ENCODE peak calls at places on chromosomes 1 and 21, in nine cellular contexts. L is NCI-H187 treated with DMSO at 0.1 percent for 48 hours; X is cerebellar cortex; S is NCI-H1105; W is left colon; K is nephron progenitor cell; I is mammary epithelial cell; N is stimulated activated CD4-positive, alpha-beta T cell treated with anti-CD3 and anti-CD28 coated beads, TNF-alpha, amount 100 ng/mL, for 4 hours; A is T follicular helper cell. J is an unnamed sample.

GRCh38 chr1:44503625-44504024 is 98.6 kb downstream of the RNF220 start:
- DNase-seq in L (no peak), K (no peak), X (no peak), W (no peak), N (no peak), S (no peak), A (no peak), I (no peak), J (no peak)

GRCh38 chr1:166062695-166063094 is 104.1 kb downstream of the FAM78B start:
- DNase-seq in K (no peak), S (no peak), I (no peak), X (no peak), L (no peak), N (no peak), A (no peak), W (no peak), J (no peak)

GRCh38 chr1:40389871-40390560 is 16.5 kb downstream of the SMAP2 start:
- DNase-seq in L (no peak), N (no peak), K (no peak), W (no peak), I (no peak), S (no peak), A (no peak), X (no peak), J (no peak)

GRCh38 chr1:226723640-226724532 is 15.2 kb downstream of the ITPKB start:
- DNase-seq in S (peak), N (no peak), X (peak), W (no peak), I (peak), A (no peak), K (peak), L (peak), J (no peak)

GRCh38 chr1:64856564-64856963 is 109.8 kb downstream of the JAK1 start:
- DNase-seq in K (no peak), A (no peak), L (no peak), N (no peak), S (no peak), I (peak), X (peak), W (peak), J (no peak)

GRCh38 chr1:59043796-59044195 is 253.1 kb upstream of the FGGY start:
- DNase-seq in N (no peak), K (no peak), X (no peak), W (peak), S (no peak), I (peak), L (no peak), A (no peak), J (peak)

GRCh38 chr1:27590917-27591508 is 12.9 kb downstream of the AHDC1 start:
- DNase-seq in A (no peak), L (no peak), K (peak), W (peak), I (no peak), X (no peak), N (no peak), S (no peak), J (no peak)

GRCh38 chr21:38768385-38769071 is 37.2 kb upstream of the ETS2 start:
- DNase-seq in A (no peak), X (no peak), I (peak), K (no peak), N (peak), S (no peak), W (no peak), L (no peak), J (peak)

GRCh38 chr1:159946242-159947187 is 1.1 kb upstream of the IGSF9 start:
- DNase-seq in W (peak), L (no peak), K (no peak), I (no peak), A (no peak), N (no peak), X (peak), S (no peak), J (no peak)

GRCh38 chr21:35259452-35259851 is 210.3 kb upstream of the RUNX1 start:
- DNase-seq in X (no peak), L (no peak), S (no peak), K (no peak), I (no peak), A (no peak), W (no peak), N (no peak), J (no peak)

GRCh38 chr1:204704794-204705492 is 19.4 kb upstream of the LRRN2 start:
- DNase-seq in A (no peak), K (no peak), S (no peak), I (no peak), N (no peak), X (no peak), L (no peak), W (no peak), J (no peak)

GRCh38 chr1:12088607-12089006 is 25.5 kb downstream of the TNFRSF8 start:
- DNase-seq in K (no peak), W (no peak), N (no peak), I (no peak), A (no peak), L (no peak), S (no peak), X (no peak), J (no peak)

GRCh38 chr1:110348771-110349170 is 9.6 kb downstream of the RBM15 start:
- DNase-seq in S (no peak), N (no peak), W (no peak), X (no peak), K (no peak), L (no peak), I (no peak), A (no peak), J (no peak)

GRCh38 chr1:240491156-240491555 is 120.8 kb downstream of the GREM2 start:
- DNase-seq in K (no peak), W (no peak), I (no peak), L (no peak), X (no peak), S (no peak), N (no peak), A (no peak), J (peak)

GRCh38 chr1:3914331-3914851 is 14.3 kb upstream of the C1orf174 start:
- DNase-seq in K (no peak), A (no peak), L (no peak), N (no peak), X (no peak), I (no peak), W (no peak), S (no peak), J (no peak)

GRCh38 chr21:25507522-25507921 is 99.8 kb downstream of the MRPL39 start:
- DNase-seq in X (no peak), K (no peak), I (no peak), L (no peak), A (no peak), W (no peak), S (no peak), N (no peak), J (no peak)

GRCh38 chr1:150971583-150972416 is 2.8 kb downstream of the CERS2 start:
- DNase-seq in L (no peak), W (no peak), S (no peak), K (no peak), X (no peak), A (no peak), N (no peak), I (no peak), J (no peak)

GRCh38 chr1:83787246-83787998 is 211.5 kb downstream of the TTLL7 start:
- DNase-seq in I (no peak), A (no peak), K (no peak), L (no peak), N (no peak), W (no peak), X (no peak), S (no peak), J (no peak)

GRCh38 chr1:175413367-175413766 is 220.8 kb upstream of the KIAA0040 start:
- DNase-seq in I (no peak), N (no peak), L (no peak), S (no peak), X (no peak), W (no peak), K (no peak), A (no peak), J (no peak)

GRCh38 chr1:227072991-227073390 is 132.9 kb downstream of the COQ8A start:
- DNase-seq in N (no peak), K (no peak), A (no peak), W (no peak), I (peak), L (no peak), S (no peak), X (no peak), J (peak)

GRCh38 chr1:153627797-153628626 is at the start of gene S100A1:
- DNase-seq in W (no peak), X (peak), S (no peak), L (no peak), A (no peak), K (no peak), N (no peak), I (no peak), J (no peak)

GRCh38 chr1:159835366-159835765 is 8.7 kb downstream of the SLAMF8 start:
- DNase-seq in W (no peak), N (no peak), A (no peak), S (no peak), L (no peak), X (no peak), I (no peak), K (no peak), J (no peak)

GRCh38 chr1:162823771-162824525 is 33.4 kb downstream of the HSD17B7 start:
- DNase-seq in N (no peak), L (no peak), W (no peak), I (no peak), S (no peak), K (no peak), X (no peak), A (no peak), J (no peak)

GRCh38 chr1:218401896-218402770 is 57.0 kb downstream of the TGFB2 start:
- DNase-seq in L (no peak), W (no peak), N (no peak), I (no peak), S (no peak), A (no peak), X (no peak), K (no peak), J (no peak)

GRCh38 chr1:205214756-205215155 is 3.3 kb upstream of the DSTYK start:
- DNase-seq in I (no peak), N (no peak), L (no peak), X (no peak), S (no peak), A (no peak), W (no peak), K (no peak), J (no peak)

GRCh38 chr1:208243522-208243850 is 698 bp downstream of the PLXNA2 start:
- DNase-seq in L (no peak), A (no peak), X (no peak), W (no peak), K (no peak), N (peak), S (no peak), I (peak), J (no peak)

GRCh38 chr1:93080424-93080823 is 1.3 kb downstream of the MTF2 start:
- DNase-seq in I (peak), N (no peak), K (no peak), S (peak), W (no peak), X (peak), A (no peak), L (peak), J (no peak)

GRCh38 chr1:209427811-209428210 is 155.7 kb upstream of the CAMK1G start:
- DNase-seq in N (no peak), S (no peak), I (peak), L (no peak), W (no peak), K (no peak), X (no peak), A (no peak), J (no peak)

GRCh38 chr1:25594971-25595370 is 21.6 kb upstream of the MAN1C1 start:
- DNase-seq in X (no peak), K (no peak), I (no peak), S (no peak), N (no peak), W (no peak), L (no peak), A (no peak), J (no peak)

GRCh38 chr1:224647449-224647848 is 31.3 kb downstream of the CNIH3 start:
- DNase-seq in N (no peak), W (no peak), I (no peak), S (no peak), K (no peak), X (no peak), A (no peak), L (no peak), J (no peak)

J was measured in non-pigmented ciliary epithelial cell.